ENCODE peak calls at places on chromosomes 4 and X, in nine cellular contexts. K is upper lobe of right lung, C is SK-N-SH, T is esophagus squamous epithelium, B is left lung, X is A549, Y is thoracic aorta, R is sigmoid colon, M is left ventricle myocardium inferior. N is an unnamed sample.

GRCh38 chr4:40254961-40255721 is 58.3 kb downstream of the RHOH start:
- DNase-seq in K (no peak), C (no peak), T (no peak), B (no peak), X (no peak), Y (no peak), R (no peak), M (no peak), N (no peak)

GRCh38 chr4:71518283-71518989 is 179.6 kb downstream of the SLC4A4 start:
- DNase-seq in K (peak), C (peak), T (no peak), B (peak), X (no peak), Y (no peak), R (no peak), M (no peak), N (no peak)

GRCh38 chr4:102518703-102519131 is 17.6 kb downstream of the NFKB1 start:
- DNase-seq in K (no peak), C (no peak), T (no peak), B (no peak), X (no peak), Y (no peak), R (no peak), M (no peak), N (no peak)

GRCh38 chr4:6419452-6420028 is 52.9 kb downstream of the PPP2R2C start:
- DNase-seq in K (peak), C (no peak), T (no peak), B (no peak), X (no peak), Y (no peak), R (no peak), M (no peak), N (no peak)

GRCh38 chr4:28357985-28358384 is 1497.3 kb downstream of the STIM2 start:
- DNase-seq in K (no peak), C (no peak), T (no peak), B (no peak), X (no peak), Y (no peak), R (no peak), M (no peak), N (no peak)

GRCh38 chrX:116726806-116727205 is 264.0 kb upstream of the CT83 start:
- DNase-seq in K (no peak), C (no peak), T (no peak), B (no peak), X (no peak), Y (no peak), R (no peak), M (no peak), N (no peak)

GRCh38 chr4:183197140-183197539 is 98.1 kb downstream of the WWC2 start:
- DNase-seq in K (no peak), C (no peak), T (no peak), B (no peak), X (no peak), Y (no peak), R (no peak), M (no peak), N (no peak)

GRCh38 chr4:118206627-118207026 is 146.2 kb downstream of the PRSS12 start:
- DNase-seq in K (no peak), C (no peak), T (no peak), B (no peak), X (no peak), Y (no peak), R (no peak), M (no peak), N (no peak)

GRCh38 chrX:77009691-77010090 is 437.5 kb upstream of the FGF16 start:
- DNase-seq in K (no peak), C (no peak), T (no peak), B (no peak), X (no peak), Y (peak), R (no peak), M (no peak), N (no peak)

GRCh38 chr4:4864443-4864939 is 5.0 kb downstream of the MSX1 start:
- DNase-seq in K (no peak), C (no peak), T (no peak), B (peak), X (no peak), Y (no peak), R (no peak), M (no peak), N (no peak)

GRCh38 chr4:151532001-151532708 is 123.2 kb downstream of the FHIP1A start:
- DNase-seq in K (no peak), C (no peak), T (no peak), B (no peak), X (no peak), Y (no peak), R (no peak), M (no peak), N (no peak)

GRCh38 chr4:168981460-168981859 is 28.6 kb downstream of the CBR4 start:
- DNase-seq in K (no peak), C (no peak), T (no peak), B (no peak), X (no peak), Y (no peak), R (no peak), M (no peak), N (no peak)

GRCh38 chrX:44314259-44314734 is 29.2 kb downstream of the EFHC2 start:
- DNase-seq in K (no peak), C (peak), T (no peak), B (no peak), X (no peak), Y (no peak), R (no peak), M (peak), N (no peak)

GRCh38 chr4:147340111-147340510 is 140.8 kb upstream of the EDNRA start:
- DNase-seq in K (no peak), C (no peak), T (no peak), B (no peak), X (no peak), Y (no peak), R (no peak), M (no peak), N (no peak)

GRCh38 chr4:186932631-186933150 is 209.0 kb upstream of the FAT1 start:
- DNase-seq in K (no peak), C (no peak), T (no peak), B (no peak), X (no peak), Y (no peak), R (no peak), M (no peak), N (no peak)

GRCh38 chr4:42627887-42628646 is 28.8 kb downstream of the ATP8A1 start:
- DNase-seq in K (no peak), C (no peak), T (no peak), B (peak), X (no peak), Y (no peak), R (peak), M (peak), N (peak)

GRCh38 chrX:17689971-17690409 is 47.3 kb upstream of the SCML1 start:
- DNase-seq in K (no peak), C (peak), T (no peak), B (no peak), X (peak), Y (peak), R (no peak), M (no peak), N (no peak)

GRCh38 chrX:139932077-139932900 is 564 bp downstream of the ATP11C start:
- DNase-seq in K (peak), C (peak), T (no peak), B (peak), X (peak), Y (no peak), R (peak), M (peak), N (peak)

DNA sequence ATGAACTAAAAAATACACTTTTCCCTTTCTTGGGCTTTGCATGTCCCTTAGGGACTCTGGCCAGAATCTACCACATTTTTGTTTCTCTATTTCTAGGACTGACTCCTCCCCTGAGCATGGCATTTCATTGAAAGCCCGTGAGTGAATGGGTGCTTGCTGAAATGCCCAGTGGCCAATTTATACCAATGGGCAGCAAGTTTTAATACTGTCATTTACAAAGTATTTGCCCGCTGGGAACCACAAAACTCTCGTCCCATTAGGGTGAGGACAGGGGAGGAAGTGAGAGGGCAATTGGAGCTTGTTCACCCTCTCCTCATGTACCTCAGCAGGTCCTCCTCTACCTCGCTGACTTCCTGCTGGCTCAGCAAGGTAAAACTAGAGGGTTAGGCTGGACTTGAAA is 1.1 kb downstream of the SRPX2 start:
- DNase-seq in K (no peak), C (no peak), T (no peak), B (no peak), X (no peak), Y (no peak), R (no peak), M (no peak), N (no peak)
- H3K4me3 ChIP-seq in K (peak), C (no peak), T (peak), B (peak), X (no peak), Y (peak), R (no peak), M (peak), N (peak)

GRCh38 chr4:41477200-41477910 is 60.6 kb upstream of the LIMCH1 start:
- DNase-seq in K (no peak), C (no peak), T (no peak), B (no peak), X (no peak), Y (no peak), R (no peak), M (no peak), N (no peak)

GRCh38 chr4:41471672-41472071 is 66.3 kb upstream of the LIMCH1 start:
- DNase-seq in K (no peak), C (no peak), T (no peak), B (no peak), X (no peak), Y (no peak), R (no peak), M (no peak), N (no peak)

GRCh38 chr4:41472098-41472497 is 65.9 kb upstream of the LIMCH1 start:
- DNase-seq in K (no peak), C (no peak), T (no peak), B (no peak), X (no peak), Y (no peak), R (no peak), M (no peak), N (no peak)

GRCh38 chr4:41478518-41478917 is 59.4 kb upstream of the LIMCH1 start:
- DNase-seq in K (no peak), C (no peak), T (no peak), B (no peak), X (no peak), Y (no peak), R (no peak), M (no peak), N (no peak)

GRCh38 chr4:41476310-41476709 is 61.6 kb upstream of the LIMCH1 start:
- DNase-seq in K (no peak), C (no peak), T (no peak), B (peak), X (no peak), Y (no peak), R (no peak), M (no peak), N (no peak)
- H3K27ac ChIP-seq in K (no peak), C (no peak), T (no peak), B (no peak), X (peak), Y (no peak), R (no peak), M (no peak), N (no peak)

GRCh38 chr4:76898385-76898692 is 395 bp upstream of the SOWAHB start:
- DNase-seq in K (no peak), C (no peak), T (no peak), B (no peak), X (no peak), Y (no peak), R (no peak), M (no peak), N (no peak)
- H3K4me3 ChIP-seq in K (peak), C (peak), T (peak), B (peak), X (peak), Y (peak), R (no peak), M (peak), N (peak)

GRCh38 chr4:158077835-158078234 is 95.0 kb downstream of the GASK1B start:
- DNase-seq in K (no peak), C (no peak), T (no peak), B (no peak), X (no peak), Y (no peak), R (no peak), M (no peak), N (no peak)
- H3K27ac ChIP-seq in K (no peak), C (no peak), T (no peak), B (no peak), X (no peak), Y (no peak), R (no peak), M (no peak), N (no peak)

GRCh38 chr4:27218013-27218412 is 357.4 kb downstream of the STIM2 start:
- DNase-seq in K (no peak), C (no peak), T (no peak), B (no peak), X (no peak), Y (no peak), R (no peak), M (no peak), N (no peak)
- H3K4me3 ChIP-seq in K (no peak), C (no peak), T (no peak), B (no peak), X (no peak), Y (no peak), R (no peak), M (no peak), N (no peak)